ENCODE peak calls at places on chromosomes 16 and 17, in nine cellular contexts. Y, Q, E, H, B, P, M, A and Z are unnamed samples.
A peak's percentile ranks its signal among the peaks of the same experiment; 100 is the strongest.

GRCh38 chr16:4060823-4061222 is 55.4 kb downstream of the ADCY9 start:
- DNase-seq in Y (no peak), E (no peak), B (no peak), Q (no peak), P (no peak), M (no peak), H (no peak), A (no peak), Z (no peak)

GRCh38 chr17:67362173-67362572 is 4.2 kb downstream of the PSMD12 start:
- DNase-seq in M (no peak), H (no peak), A (no peak), E (no peak), P (no peak), B (no peak), Q (no peak), Y (no peak), Z (no peak)

GRCh38 chr17:2400474-2400866 is 390 bp downstream of the MNT start:
- DNase-seq in H (no peak), P (no peak), B (peak; percentile 80), M (peak; percentile 75), E (peak; percentile 55), Q (peak; percentile 73), Y (peak; percentile 77), A (peak; percentile 51), Z (peak; percentile 95)

GRCh38 chr17:59643159-59643857 is 23.6 kb downstream of the CLTC start:
- DNase-seq in M (no peak), E (no peak), A (no peak), P (no peak), H (no peak), B (no peak), Q (no peak), Y (no peak), Z (no peak)

GRCh38 chr17:3693829-3694231 is 2.1 kb downstream of the P2RX5 start:
- DNase-seq in B (no peak), A (no peak), Q (no peak), P (no peak), Y (no peak), E (no peak), H (no peak), M (no peak), Z (no peak)

GRCh38 chr16:69613283-69614154 is 47.8 kb downstream of the NFAT5 start:
- DNase-seq in Y (no peak), B (no peak), Q (no peak), E (no peak), P (no peak), H (no peak), A (no peak), M (peak; percentile 4), Z (no peak)

GRCh38 chr17:37830151-37830993 is 85.5 kb upstream of the HNF1B start:
- DNase-seq in M (no peak), Y (no peak), B (no peak), E (no peak), H (no peak), Q (no peak), P (no peak), A (peak; percentile 62), Z (no peak)

GRCh38 chr16:88385831-88386815 is 3.4 kb downstream of the ZNF469 start:
- DNase-seq in M (no peak), Q (no peak), B (peak; percentile 44), E (no peak), P (no peak), H (no peak), A (no peak), Y (no peak), Z (peak; percentile 33)

GRCh38 chr17:1434150-1434549 is 21.9 kb downstream of the CRK start:
- DNase-seq in B (no peak), P (no peak), E (no peak), Q (no peak), Y (no peak), M (no peak), H (no peak), A (no peak), Z (no peak)

GRCh38 chr17:34645636-34646035 is 66.3 kb downstream of the TMEM132E start:
- DNase-seq in B (no peak), E (no peak), Q (peak; percentile 67), A (no peak), P (no peak), M (peak; percentile 34), H (no peak), Y (no peak), Z (peak; percentile 30)

GRCh38 chr16:12412252-12412651 is 391.4 kb downstream of the CPPED1 start:
- DNase-seq in H (no peak), M (no peak), P (no peak), B (no peak), Y (no peak), Q (no peak), E (no peak), A (no peak), Z (no peak)

GRCh38 chr16:78656887-78657286 is 557.4 kb downstream of the WWOX start:
- DNase-seq in Y (no peak), A (no peak), E (no peak), B (no peak), H (no peak), P (no peak), Q (no peak), M (no peak), Z (no peak)

GRCh38 chr17:5793899-5794298 is 209.6 kb upstream of the NLRP1 start:
- DNase-seq in P (no peak), A (peak; percentile 64), H (no peak), E (no peak), Q (no peak), B (no peak), M (peak; percentile 58), Y (no peak), Z (no peak)

GRCh38 chr16:78199325-78200022 is 100.0 kb downstream of the WWOX start:
- DNase-seq in P (no peak), Y (no peak), Q (no peak), A (no peak), M (no peak), B (no peak), H (no peak), E (no peak), Z (no peak)

GRCh38 chr17:72465191-72466024 is 344.6 kb downstream of the SOX9 start:
- DNase-seq in P (peak; percentile 85), A (no peak), E (no peak), M (peak; percentile 96), B (no peak), Q (no peak), Y (no peak), H (no peak), Z (peak; percentile 55)

GRCh38 chr16:82260212-82260795 is 90.3 kb upstream of the MPHOSPH6 start:
- DNase-seq in B (no peak), Q (no peak), A (no peak), M (peak; percentile 3), Y (no peak), H (no peak), P (no peak), E (no peak), Z (no peak)

GRCh38 chr17:6588165-6588564 is 31.8 kb upstream of the PITPNM3 start:
- DNase-seq in H (no peak), Y (no peak), A (no peak), P (no peak), M (no peak), B (no peak), E (no peak), Q (no peak), Z (no peak)

GRCh38 chr17:79691931-79692330 is 38.8 kb upstream of the ENPP7 start:
- DNase-seq in Q (no peak), A (no peak), E (no peak), P (no peak), B (no peak), Y (no peak), H (no peak), M (no peak), Z (no peak)

GRCh38 chr16:11446566-11447119 is 101.4 kb downstream of the RMI2 start:
- DNase-seq in Q (no peak), P (no peak), H (no peak), B (no peak), M (no peak), E (no peak), A (no peak), Y (no peak), Z (peak; percentile 58)

GRCh38 chr16:56279132-56279531 is 87.8 kb downstream of the GNAO1 start:
- DNase-seq in P (peak; percentile 38), H (peak; percentile 10), E (peak; percentile 48), Y (no peak), M (no peak), B (no peak), A (no peak), Q (no peak), Z (peak; percentile 83)

GRCh38 chr16:84314814-84315213 is 20.1 kb downstream of the WFDC1 start:
- DNase-seq in M (no peak), B (no peak), H (no peak), P (no peak), Y (no peak), Q (no peak), E (no peak), A (no peak), Z (no peak)

GRCh38 chr17:81250286-81251090 is 11.4 kb downstream of the NDUFAF8 start:
- DNase-seq in H (no peak), Y (no peak), B (peak; percentile 39), A (no peak), Q (no peak), P (no peak), E (no peak), M (no peak), Z (no peak)

GRCh38 chr16:82639666-82640336 is 13.0 kb downstream of the CDH13 start:
- DNase-seq in A (peak; percentile 85), Q (peak; percentile 70), H (no peak), E (peak; percentile 28), Y (peak; percentile 44), M (peak; percentile 83), B (no peak), P (no peak), Z (no peak)

GRCh38 chr17:47949951-47950350 is 7.7 kb downstream of the PRR15L start:
- DNase-seq in Q (no peak), P (peak; percentile 86), B (no peak), M (no peak), A (no peak), Y (no peak), H (no peak), E (no peak), Z (no peak)

GRCh38 chr17:44900894-44901293 is 1.6 kb upstream of the EFTUD2 start:
- DNase-seq in E (no peak), B (no peak), P (no peak), M (peak; percentile 90), A (peak; percentile 93), Y (no peak), H (no peak), Q (no peak), Z (no peak)

GRCh38 chr17:3865166-3865565 is 19.1 kb upstream of the NCBP3 start:
- DNase-seq in A (no peak), Y (no peak), E (no peak), H (no peak), P (no peak), M (peak; percentile 75), Q (no peak), B (peak; percentile 76), Z (no peak)

GRCh38 chr16:47965439-47965838 is 190.4 kb downstream of the ABCC12 start:
- DNase-seq in P (no peak), Q (no peak), B (no peak), H (no peak), M (peak; percentile 12), Y (peak; percentile 44), E (no peak), A (no peak), Z (no peak)

GRCh38 chr17:21397341-21398050 is 21.3 kb downstream of the KCNJ12 start:
- DNase-seq in P (no peak), A (no peak), B (no peak), Y (peak; percentile 81), Q (no peak), H (no peak), M (no peak), E (no peak), Z (no peak)

GRCh38 chr17:8885968-8886674 is 18.6 kb upstream of the PIK3R6 start:
- DNase-seq in B (no peak), H (no peak), Q (no peak), M (no peak), P (no peak), Y (no peak), A (no peak), E (no peak), Z (peak; percentile 80)